ENCODE peak calls at places on chromosomes 12 and 14, in five cellular contexts. C is mucosa of descending colon, M is right lobe of liver, Q is fibroblast of lung, Z is thoracic aorta. N is an unnamed sample.

GRCh38 chr12:5395443-5396401 is 36.2 kb upstream of the NTF3 start:
- DNase-seq in Q (no peak), C (peak; percentile 41), Z (no peak), M (no peak), N (no peak)

GRCh38 chr12:58765653-58766554 is 154.4 kb downstream of the LRIG3 start:
- DNase-seq in Z (no peak), C (peak; percentile 19), Q (no peak), M (peak; percentile 64), N (no peak)

GRCh38 chr12:106135075-106135474 is 3.7 kb downstream of the NUAK1 start:
- DNase-seq in M (no peak), Z (no peak), C (no peak), Q (peak; percentile 87), N (no peak)

GRCh38 chr12:49903700-49904423 is at the start of gene FAIM2:
- DNase-seq in Q (peak; percentile 56), Z (no peak), M (no peak), C (peak; percentile 23), N (peak; percentile 75)

GRCh38 chr12:120353556-120354317 is 15.2 kb downstream of the MSI1 start:
- DNase-seq in Z (no peak), M (no peak), Q (no peak), C (no peak), N (no peak)

GRCh38 chr12:118404876-118405521 is 28.6 kb downstream of the SUDS3 start:
- DNase-seq in C (peak; percentile 88), M (peak; percentile 49), Q (peak; percentile 47), Z (peak; percentile 36), N (no peak)

GRCh38 chr12:96776908-96777307 is 130.1 kb upstream of the NEDD1 start:
- DNase-seq in M (no peak), C (no peak), Z (no peak), Q (no peak), N (no peak)

GRCh38 chr12:1306096-1306495 is 288.3 kb downstream of the FBXL14 start:
- DNase-seq in C (no peak), Z (no peak), M (no peak), Q (no peak), N (no peak)

GRCh38 chr12:52244615-52244994 is 11.6 kb downstream of the KRT7 start:
- DNase-seq in Z (no peak), Q (no peak), M (no peak), C (no peak), N (no peak)
- H3K4me1 ChIP-seq in Z (peaks cover 47% of the 10 kb centered on the region), Q (peaks cover 13% of the 10 kb centered on the region), M (no peaks in the 10 kb centered on the region), C (peaks cover 10% of the 10 kb centered on the region), N (peaks cover 20% of the 10 kb centered on the region)

DNA sequence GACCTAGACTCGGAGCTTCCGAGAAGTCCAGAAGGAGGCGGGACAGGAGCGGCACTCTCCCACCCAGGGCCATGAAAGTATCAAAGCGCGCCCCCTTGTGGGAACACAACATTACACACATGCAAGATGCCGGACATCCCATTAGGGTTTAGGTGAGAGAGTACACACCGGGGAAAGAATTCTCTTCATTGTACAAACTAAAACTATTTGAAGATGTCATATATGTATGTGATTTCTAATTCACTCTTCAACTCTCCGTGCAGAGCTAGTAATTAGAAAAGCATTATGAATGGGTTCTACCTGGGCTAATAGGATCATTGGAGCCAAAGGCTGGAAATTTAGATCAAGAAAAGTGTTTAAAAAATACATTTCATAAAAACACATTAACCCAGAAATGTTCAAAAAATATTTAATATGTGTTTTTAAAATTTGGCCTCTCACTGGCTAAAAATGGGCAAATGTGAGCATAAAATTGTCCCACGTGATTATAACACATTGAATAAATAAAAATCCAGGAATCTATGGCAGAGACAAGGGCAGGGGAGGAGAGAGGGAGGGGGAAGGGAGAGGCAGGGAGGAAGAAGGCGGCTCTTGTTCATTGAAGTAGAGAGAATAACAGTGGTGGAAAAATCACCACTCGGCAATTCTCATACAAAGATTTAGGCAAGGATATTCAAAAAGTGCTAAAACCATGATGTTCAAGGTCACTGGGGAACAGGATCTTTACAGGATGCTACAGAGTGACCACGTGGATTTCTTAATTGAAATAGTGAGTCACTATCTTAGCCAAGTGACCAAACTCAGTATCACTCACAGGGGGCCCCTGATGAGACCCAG is 38.9 kb downstream of the FBXO21 start:
- DNase-seq in M (no peak), C (peak; percentile 32), Z (peak; percentile 27), Q (peak; percentile 43), N (no peak)
- H3K36me3 ChIP-seq in M (peaks cover 43% of the 10 kb centered on the region), C (peaks cover 4% of the 10 kb centered on the region), Z (peaks cover 28% of the 10 kb centered on the region), Q (peaks cover 6% of the 10 kb centered on the region), N (peaks cover 55% of the 10 kb centered on the region)

DNA sequence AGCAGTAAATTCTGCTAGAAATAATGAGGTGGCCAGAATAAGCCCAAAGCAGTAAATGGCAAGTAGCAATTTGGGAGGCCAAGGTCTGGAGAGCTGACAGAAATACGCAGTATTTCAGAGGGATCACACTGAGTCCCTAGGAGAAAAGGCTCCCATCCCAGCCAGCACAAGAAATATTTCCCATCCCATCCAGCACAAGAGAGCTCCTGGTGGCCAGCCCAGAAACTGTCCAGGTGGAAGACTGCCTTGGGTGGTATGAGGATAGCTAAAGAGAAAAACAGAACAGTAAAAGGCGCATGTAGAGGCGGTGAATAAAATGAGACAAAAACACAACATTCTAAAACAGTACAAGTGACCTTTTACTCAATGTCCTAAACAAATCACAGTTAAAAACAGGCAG is 120.7 kb downstream of the HECTD4 start:
- DNase-seq in M (no peak), Z (no peak), Q (no peak), C (no peak), N (no peak)
- TF ChIP-seq CTCF in M (no peak), Z (no peak), Q (peak; percentile 29), C (no peak), N (no peak)

DNA sequence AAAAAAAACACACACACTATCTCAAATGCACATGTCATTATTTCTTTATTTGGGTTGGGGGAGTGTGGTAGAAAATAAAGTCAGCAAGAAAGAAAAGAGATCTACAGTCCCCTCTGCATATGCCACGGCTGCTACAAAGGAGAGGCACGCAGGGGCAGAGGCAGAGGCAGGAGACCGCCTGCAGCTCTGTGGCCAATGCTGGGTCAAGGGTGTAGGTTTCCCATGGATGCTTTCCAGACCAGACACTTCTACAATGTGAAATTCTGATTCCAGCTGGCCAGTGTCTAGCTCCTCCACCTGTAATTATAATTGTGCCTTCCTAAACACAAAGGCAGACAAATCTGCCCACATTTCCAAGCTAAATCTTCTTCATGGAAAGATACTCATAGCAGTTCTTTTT is 19.2 kb downstream of the VPS37B start:
- DNase-seq in C (no peak), M (peak; percentile 54), Q (peak; percentile 57), Z (no peak), N (peak; percentile 35)
- H3K4me1 ChIP-seq in C (peaks cover 48% of the 10 kb centered on the region), M (no peaks in the 10 kb centered on the region), Q (peaks cover 19% of the 10 kb centered on the region), Z (peaks cover 9% of the 10 kb centered on the region), N (peaks cover 12% of the 10 kb centered on the region)

GRCh38 chr14:103337794-103338193 is 3.8 kb downstream of the EIF5 start:
- DNase-seq in Z (no peak), M (no peak), C (no peak), Q (no peak), N (no peak)

GRCh38 chr14:103340480-103341212 is 6.6 kb downstream of the EIF5 start:
- DNase-seq in Z (no peak), Q (no peak), M (no peak), C (no peak), N (no peak)

GRCh38 chr14:103336191-103336590 is 2.2 kb downstream of the EIF5 start:
- DNase-seq in M (no peak), Z (no peak), C (no peak), Q (no peak), N (no peak)

GRCh38 chr14:103341250-103342129 is 7.5 kb downstream of the EIF5 start:
- DNase-seq in C (no peak), Z (no peak), Q (no peak), M (no peak), N (no peak)

DNA sequence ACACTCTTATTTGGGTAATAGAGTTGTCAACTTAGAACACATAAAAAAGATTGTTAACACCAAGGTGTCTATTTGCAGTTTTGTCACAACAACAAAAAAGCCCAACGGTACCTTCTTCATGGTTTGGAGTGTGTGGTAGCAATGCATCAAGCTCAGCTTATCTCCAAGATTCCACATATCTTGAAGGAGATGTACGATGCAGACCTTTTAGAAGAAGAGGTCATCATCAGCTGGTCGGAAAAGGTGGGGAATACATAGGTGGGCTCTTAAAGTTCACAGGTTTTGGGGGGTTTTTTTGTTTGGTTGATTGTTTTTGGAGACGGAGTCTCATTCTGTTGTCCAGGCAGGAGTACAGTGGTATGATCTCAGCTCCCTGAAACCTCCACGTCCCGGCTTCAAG is 5.5 kb downstream of the EIF5 start:
- DNase-seq in Q (no peak), C (no peak), Z (no peak), M (no peak), N (no peak)
- H3K36me3 ChIP-seq in Q (peaks cover 58% of the 10 kb centered on the region), C (peaks cover 38% of the 10 kb centered on the region), Z (peaks cover 72% of the 10 kb centered on the region), M (peaks cover 88% of the 10 kb centered on the region), N (peaks cover 91% of the 10 kb centered on the region)

DNA sequence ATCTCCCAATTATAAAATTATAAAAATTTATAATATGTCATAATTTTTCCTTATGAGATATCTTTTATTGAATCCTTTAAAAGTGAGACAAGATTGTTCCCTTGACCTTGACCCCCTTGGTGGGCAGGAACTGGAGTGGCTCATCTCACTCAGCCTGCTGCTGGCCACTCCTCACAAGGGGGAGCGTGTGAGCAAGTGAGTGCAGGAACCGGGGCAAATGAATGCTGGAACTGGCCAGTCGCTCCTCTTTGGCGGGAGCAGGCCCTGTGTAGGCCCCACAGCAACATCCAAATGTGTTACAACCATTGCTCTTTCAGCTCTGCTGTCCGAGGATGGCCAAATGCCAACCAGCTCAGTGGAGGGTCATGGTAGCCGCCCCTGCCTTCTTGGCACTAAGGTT is 178.8 kb downstream of the ETNK1 start:
- DNase-seq in Q (no peak), Z (no peak), C (no peak), M (no peak), N (no peak)
- TF ChIP-seq CTCF in Q (no peak), Z (no peak), C (no peak), M (no peak), N (no peak)

GRCh38 chr12:86777335-86777734 is 521.1 kb upstream of the MGAT4C start:
- DNase-seq in C (no peak), M (no peak), Q (peak; percentile 41), Z (peak; percentile 2), N (no peak)
- H3K4me1 ChIP-seq in C (no peaks in the 10 kb centered on the region), M (no peaks in the 10 kb centered on the region), Q (no peaks in the 10 kb centered on the region), Z (no peaks in the 10 kb centered on the region), N (no peaks in the 10 kb centered on the region)

GRCh38 chr12:6536894-6537579 is 2.7 kb downstream of the GAPDH start:
- DNase-seq in M (no peak), Q (peak; percentile 17), Z (no peak), C (no peak), N (no peak)
- H3K36me3 ChIP-seq in M (peaks cover 33% of the 10 kb centered on the region), Q (peaks cover 37% of the 10 kb centered on the region), Z (peaks cover 21% of the 10 kb centered on the region), C (peaks cover 4% of the 10 kb centered on the region), N (peaks cover 47% of the 10 kb centered on the region)

DNA sequence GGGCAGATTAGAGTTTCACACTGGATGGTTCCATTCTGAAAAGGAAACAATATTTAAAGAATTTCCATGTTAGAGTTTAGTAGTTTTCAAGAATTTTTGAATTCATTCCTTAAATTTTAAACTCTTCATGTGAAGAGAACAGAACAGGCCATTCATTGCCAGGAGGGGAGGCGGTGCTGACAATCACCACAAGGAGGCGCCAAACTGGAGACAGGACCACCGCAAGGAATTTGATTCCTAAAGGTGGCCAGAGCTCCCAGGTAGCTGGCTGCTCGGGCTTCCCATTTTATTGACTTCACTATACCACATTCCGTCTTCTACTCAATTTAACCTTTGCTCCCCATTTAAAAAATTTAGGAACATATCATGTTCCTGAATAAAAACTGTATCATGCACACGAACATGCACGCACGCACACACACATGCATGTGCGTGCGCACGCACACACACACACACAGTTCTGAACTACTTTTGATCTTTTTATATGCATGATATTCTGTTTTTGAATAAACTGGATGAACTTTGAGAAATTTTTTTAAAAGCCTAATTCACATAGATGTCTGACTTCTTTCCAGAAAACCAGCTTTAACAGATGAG is 101.2 kb downstream of the NELL2 start:
- DNase-seq in Z (no peak), Q (no peak), M (peak; percentile 35), C (peak; percentile 72), N (no peak)
- TF ChIP-seq CTCF in Z (peak; percentile 31), Q (peak; percentile 46), M (peak; percentile 44), C (peak; percentile 79), N (peak; percentile 25)